ENCODE peak calls at places on chromosome 16, in nine cellular contexts. I is AG10803, C is tibial nerve, M is cardiac muscle cell, E is spleen, G is RWPE2, J is cardiac fibroblast, D is fibroblast of pulmonary artery, Q is body of pancreas. F is an unnamed sample.

GRCh38 chr16:5347561-5347960 is 250.0 kb upstream of the EEF2KMT start:
- DNase-seq in I (no peak), C (no peak), M (no peak), E (no peak), G (no peak), J (no peak), D (no peak), Q (no peak), F (no peak)

GRCh38 chr16:59878479-59878878 is 1144.4 kb upstream of the GOT2 start:
- DNase-seq in I (peak), C (no peak), M (peak), E (no peak), G (peak), J (peak), D (peak), Q (no peak), F (no peak)

GRCh38 chr16:31108035-31108793 is at the start of gene BCKDK:
- DNase-seq in I (peak), C (no peak), M (peak), E (peak), G (peak), J (peak), D (peak), Q (peak), F (no peak)

GRCh38 chr16:86836503-86837125 is 258.3 kb downstream of the FOXL1 start:
- DNase-seq in I (peak), C (no peak), M (peak), E (no peak), G (no peak), J (peak), D (peak), Q (no peak), F (peak)

GRCh38 chr16:88004391-88004790 is 53.2 kb downstream of the BANP start:
- DNase-seq in I (no peak), C (no peak), M (no peak), E (no peak), G (no peak), J (no peak), D (no peak), Q (no peak), F (no peak)

GRCh38 chr16:75406943-75407342 is 26.4 kb downstream of the CFDP1 start:
- DNase-seq in I (no peak), C (no peak), M (no peak), E (no peak), G (no peak), J (no peak), D (no peak), Q (no peak), F (no peak)

GRCh38 chr16:81526935-81527334 is 82.3 kb downstream of the CMIP start:
- DNase-seq in I (peak), C (no peak), M (peak), E (peak), G (peak), J (peak), D (peak), Q (no peak), F (no peak)

GRCh38 chr16:68382296-68382718 is 66.0 kb downstream of the SMPD3 start:
- DNase-seq in I (no peak), C (no peak), M (no peak), E (no peak), G (peak), J (no peak), D (no peak), Q (no peak), F (no peak)

GRCh38 chr16:85759136-85759535 is 8.2 kb upstream of the C16orf74 start:
- DNase-seq in I (no peak), C (no peak), M (no peak), E (peak), G (no peak), J (no peak), D (no peak), Q (no peak), F (no peak)

GRCh38 chr16:871562-872330 is 71.2 kb upstream of the GNG13 start:
- DNase-seq in I (no peak), C (no peak), M (no peak), E (no peak), G (no peak), J (no peak), D (no peak), Q (no peak), F (no peak)

GRCh38 chr16:68978303-68978954 is 127.0 kb upstream of the HAS3 start:
- DNase-seq in I (no peak), C (no peak), M (no peak), E (no peak), G (no peak), J (no peak), D (no peak), Q (no peak), F (no peak)

GRCh38 chr16:73228649-73229048 is 180.7 kb upstream of the ZFHX3 start:
- DNase-seq in I (peak), C (no peak), M (peak), E (no peak), G (no peak), J (peak), D (peak), Q (no peak), F (peak)

DNA sequence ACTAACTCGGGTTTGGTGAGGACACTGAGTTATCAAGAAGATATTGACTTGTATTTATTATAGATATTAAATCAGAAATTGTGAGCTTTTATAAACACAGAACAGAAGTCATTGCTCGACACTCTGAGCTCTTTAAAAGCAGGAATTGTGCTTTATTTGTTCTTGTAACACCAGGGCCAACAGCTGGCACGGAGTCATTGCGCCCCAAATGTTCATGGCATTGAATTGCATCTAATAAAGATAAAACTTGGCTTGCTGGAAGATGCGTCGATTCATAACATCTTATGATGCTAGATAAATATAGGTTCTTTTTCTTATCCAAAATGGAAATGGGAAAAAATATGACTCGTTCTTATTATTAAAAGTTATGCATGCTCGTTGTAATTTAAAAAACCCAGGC is 11.8 kb upstream of the MLYCD start:
- DNase-seq in I (peak), C (no peak), M (peak), E (no peak), G (no peak), J (peak), D (peak), Q (no peak), F (no peak)
- TF ChIP-seq CTCF in I (peak), C (no peak), M (peak), E (no peak), G (peak), J (peak), D (peak), Q (no peak), F (no peak)

GRCh38 chr16:3013998-3014690 is 1.4 kb downstream of the CLDN9 start:
- DNase-seq in I (no peak), C (no peak), M (no peak), E (no peak), G (no peak), J (no peak), D (no peak), Q (no peak), F (no peak)
- H3K4me3 ChIP-seq in I (no peak), C (no peak), M (no peak), E (no peak), G (no peak), J (no peak), D (no peak), Q (no peak), F (no peak)

GRCh38 chr16:82936941-82937551 is 310.3 kb downstream of the CDH13 start:
- DNase-seq in I (peak), C (no peak), M (peak), E (no peak), G (no peak), J (peak), D (peak), Q (no peak), F (peak)

GRCh38 chr16:82938108-82938507 is 311.3 kb downstream of the CDH13 start:
- DNase-seq in I (no peak), C (no peak), M (no peak), E (no peak), G (no peak), J (no peak), D (no peak), Q (no peak), F (no peak)

GRCh38 chr16:82935781-82936180 is 309.0 kb downstream of the CDH13 start:
- DNase-seq in I (no peak), C (no peak), M (no peak), E (no peak), G (no peak), J (no peak), D (no peak), Q (no peak), F (no peak)
- TF ChIP-seq CTCF in I (no peak), C (no peak), M (no peak), E (no peak), G (no peak), J (no peak), D (no peak), Q (no peak), F (no peak)

GRCh38 chr16:89577055-89577759 is 1.6 kb downstream of the CPNE7 start:
- DNase-seq in I (no peak), C (no peak), M (no peak), E (no peak), G (peak), J (no peak), D (no peak), Q (no peak), F (no peak)
- H3K4me3 ChIP-seq in I (no peak), C (no peak), M (no peak), E (no peak), G (no peak), J (peak), D (no peak), Q (no peak), F (no peak)